ENCODE peak calls at places on chromosomes 11 and 22, in five cellular contexts. G is 8988T; R is NCI-H1105; S is activated naive CD8-positive, alpha-beta T cell treated with anti-CD3 and anti-CD28 coated beads, Interleukin-2, amount 50 U/mL, for 16 hours; T is central memory CD4-positive, alpha-beta T cell. Z is an unnamed sample.

GRCh38 chr11:4626207-4627105 is 10.8 kb upstream of the OR51D1 start:
- DNase-seq in S (no peak), T (no peak), R (peak; percentile 90), G (no peak), Z (peak; percentile 82)

GRCh38 chr11:66195867-66196266 is 72.6 kb upstream of the RAB1B start:
- DNase-seq in R (no peak), G (no peak), S (no peak), T (no peak), Z (no peak)

GRCh38 chr22:28989484-28989883 is 72.1 kb downstream of the C22orf31 start:
- DNase-seq in R (no peak), S (no peak), G (no peak), T (no peak), Z (no peak)

GRCh38 chr11:95066721-95067041 is at the start of gene SRSF8:
- DNase-seq in S (no peak), T (no peak), G (no peak), R (peak; percentile 77), Z (peak; percentile 67)

GRCh38 chr11:101127699-101128570 is 1.7 kb downstream of the PGR start:
- DNase-seq in R (no peak), T (no peak), G (no peak), S (no peak), Z (no peak)

GRCh38 chr11:11521306-11522002 is 100.4 kb downstream of the GALNT18 start:
- DNase-seq in T (no peak), G (no peak), R (no peak), S (no peak), Z (no peak)

GRCh38 chr11:11808992-11809583 is 32.7 kb upstream of the USP47 start:
- DNase-seq in T (no peak), G (no peak), R (no peak), S (no peak), Z (no peak)

GRCh38 chr22:37182949-37183245 is 5.2 kb downstream of the C1QTNF6 start:
- DNase-seq in T (no peak), R (no peak), S (no peak), G (no peak), Z (no peak)

GRCh38 chr11:35815556-35816315 is 128.1 kb upstream of the LDLRAD3 start:
- DNase-seq in T (no peak), R (no peak), G (no peak), S (no peak), Z (no peak)

GRCh38 chr22:11253000-11253511 is 4274.9 kb upstream of the OR11H1 start:
- DNase-seq in R (no peak), S (no peak), T (no peak), G (no peak), Z (no peak)

GRCh38 chr22:22137891-22138290 is 106.7 kb upstream of the VPREB1 start:
- DNase-seq in G (no peak), T (no peak), S (no peak), R (no peak), Z (no peak)

GRCh38 chr11:32830413-32830738 is 649 bp downstream of the PRRG4 start:
- DNase-seq in G (no peak), T (no peak), R (peak; percentile 5), S (no peak), Z (peak; percentile 61)

GRCh38 chr11:125701858-125702621 is 21.4 kb upstream of the ACRV1 start:
- DNase-seq in T (no peak), G (no peak), R (no peak), S (no peak), Z (no peak)

GRCh38 chr11:839280-839623 is 3.1 kb downstream of the POLR2L start:
- DNase-seq in S (no peak), R (no peak), T (no peak), G (no peak), Z (no peak)

GRCh38 chr11:16097543-16097942 is 258.8 kb downstream of the SOX6 start:
- DNase-seq in S (no peak), R (peak; percentile 98), T (no peak), G (no peak), Z (no peak)

GRCh38 chr11:73559758-73560157 is 38.2 kb downstream of the FAM168A start:
- DNase-seq in R (no peak), G (no peak), S (no peak), T (no peak), Z (no peak)

GRCh38 chr11:71076525-71077304 is 175.7 kb downstream of the SHANK2 start:
- DNase-seq in T (no peak), R (no peak), S (no peak), G (no peak), Z (no peak)

GRCh38 chr11:110433393-110434333 is 3.9 kb downstream of the FDX1 start:
- DNase-seq in T (peak; percentile 38), S (no peak), R (no peak), G (no peak), Z (peak; percentile 50)

Z was measured in MM.1S.